ENCODE peak calls at places on chromosomes 7 and 10, in four cellular contexts. M is lung, W is testis, E is WTC11. F is an unnamed sample.
A peak's percentile ranks its signal among the peaks of the same experiment; 100 is the strongest.

GRCh38 chr7:114539575-114539974 is 125.0 kb downstream of the FOXP2 start:
- DNase-seq in M (no peak), W (peak; percentile 29), E (no peak), F (no peak)

GRCh38 chr7:42071372-42072261 is 165.4 kb downstream of the GLI3 start:
- DNase-seq in M (no peak), W (no peak), E (no peak), F (no peak)

GRCh38 chr7:155182406-155182970 is 112.4 kb downstream of the HTR5A start:
- DNase-seq in M (no peak), W (no peak), E (no peak), F (peak; percentile 70)

GRCh38 chr7:131235489-131236317 is 92.0 kb upstream of the MKLN1 start:
- DNase-seq in M (peak; percentile 31), W (no peak), E (no peak), F (peak; percentile 44)

GRCh38 chr10:22712959-22713852 is 1.2 kb downstream of the PIP4K2A start:
- DNase-seq in M (no peak), W (peak; percentile 29), E (peak; percentile 28), F (no peak)

GRCh38 chr7:51702673-51703072 is 386.1 kb upstream of the COBL start:
- DNase-seq in M (no peak), W (no peak), E (no peak), F (no peak)

GRCh38 chr10:21184216-21184615 is 287.1 kb upstream of the NEBL start:
- DNase-seq in M (no peak), W (no peak), E (no peak), F (no peak)

GRCh38 chr7:158695726-158696452 is 8.7 kb downstream of the NCAPG2 start:
- DNase-seq in M (peak; percentile 55), W (peak; percentile 79), E (no peak), F (no peak)

GRCh38 chr7:134750083-134751062 is 29.1 kb upstream of the CALD1 start:
- DNase-seq in M (peak; percentile 63), W (peak; percentile 78), E (peak; percentile 82), F (no peak)

GRCh38 chr10:128476845-128477244 is 350.6 kb upstream of the MKI67 start:
- DNase-seq in M (no peak), W (no peak), E (no peak), F (no peak)

GRCh38 chr10:103448751-103449150 is 3.4 kb downstream of the CALHM2 start:
- DNase-seq in M (no peak), W (peak; percentile 68), E (no peak), F (no peak)

DNA sequence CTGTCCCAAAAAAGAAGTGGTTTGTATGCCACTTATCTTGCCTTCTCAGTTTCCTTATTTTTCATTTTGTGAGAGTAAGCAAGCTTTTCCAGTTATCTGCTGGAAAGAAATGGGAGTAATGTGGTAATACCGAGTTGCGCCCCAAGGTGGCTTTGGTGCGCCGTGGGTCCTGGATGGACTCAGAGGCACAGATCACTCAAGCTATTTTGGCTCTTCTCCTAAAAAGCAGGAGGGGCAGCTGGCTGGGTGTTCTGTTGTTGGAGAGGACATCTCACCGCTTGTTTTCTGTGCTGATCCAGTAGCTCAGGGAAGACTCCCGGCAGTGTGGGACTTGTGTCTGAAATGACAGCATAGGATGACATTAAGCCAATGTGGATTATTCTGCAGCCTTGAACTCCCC is 16.4 kb downstream of the PRKRIP1 start:
- DNase-seq in M (no peak), W (peak; percentile 35), E (peak; percentile 66), F (no peak)
- TF ChIP-seq CTCF in M (peak; percentile 5), W (no peak), E (peak; percentile 45), F (peak; percentile 41)

GRCh38 chr10:18214692-18215563 is 74.7 kb downstream of the CACNB2 start:
- DNase-seq in M (no peak), W (peak; percentile 72), E (peak; percentile 61), F (no peak)
- TF ChIP-seq CTCF in M (peak; percentile 26), W (peak; percentile 63), E (peak; percentile 53), F (peak; percentile 88)

GRCh38 chr10:118102116-118102515 is 55.4 kb upstream of the RAB11FIP2 start:
- DNase-seq in M (no peak), W (no peak), E (no peak), F (no peak)

GRCh38 chr10:118107040-118107439 is 60.3 kb upstream of the RAB11FIP2 start:
- DNase-seq in M (no peak), W (no peak), E (no peak), F (no peak)

GRCh38 chr10:118108194-118109026 is 61.7 kb upstream of the RAB11FIP2 start:
- DNase-seq in M (no peak), W (no peak), E (no peak), F (no peak)

GRCh38 chr10:118107541-118107940 is 60.8 kb upstream of the RAB11FIP2 start:
- DNase-seq in M (no peak), W (no peak), E (no peak), F (no peak)

GRCh38 chr10:118106426-118106825 is 59.7 kb upstream of the RAB11FIP2 start:
- DNase-seq in M (no peak), W (peak; percentile 28), E (peak; percentile 19), F (no peak)
- TF ChIP-seq CTCF in M (peak; percentile 9), W (no peak), E (peak; percentile 27), F (peak; percentile 54)

DNA sequence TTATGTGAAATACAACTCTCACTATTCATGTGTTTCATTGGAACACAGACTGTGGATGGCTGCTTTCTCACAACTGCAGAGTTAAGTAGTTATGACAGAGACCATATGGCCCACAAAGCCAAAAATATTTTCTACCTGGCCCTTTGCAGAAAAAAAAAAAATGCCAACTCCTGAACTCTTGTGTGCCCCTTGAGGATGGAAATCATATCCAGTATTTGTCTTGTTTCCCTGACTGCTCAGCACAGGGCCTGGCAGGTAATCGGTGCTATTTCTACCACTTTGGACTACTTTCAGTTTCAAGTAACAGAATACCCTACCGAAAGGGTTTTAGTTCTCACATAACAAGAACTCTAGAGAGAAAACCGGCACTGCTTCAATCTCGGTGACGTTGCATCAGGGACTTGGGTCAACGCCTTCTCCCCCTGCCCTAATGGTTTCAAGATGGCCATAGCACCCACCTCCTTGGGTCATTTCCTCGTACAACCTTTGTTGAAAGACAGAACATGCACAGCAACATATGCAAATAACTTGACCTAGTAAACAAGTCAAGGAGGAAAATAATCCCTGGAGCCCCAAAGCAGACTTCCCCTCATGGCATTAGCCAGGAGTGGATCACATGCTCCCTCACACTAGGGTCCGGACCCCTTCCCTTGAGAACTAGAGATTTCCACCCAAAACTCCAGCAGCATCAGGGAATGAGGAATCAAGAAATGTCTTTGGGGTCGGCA is 11.8 kb upstream of the GPNMB start:
- DNase-seq in M (no peak), W (no peak), E (no peak), F (no peak)
- TF ChIP-seq CTCF in M (no peak), W (no peak), E (no peak), F (no peak)

GRCh38 chr7:123352957-123353356 is 153.2 kb upstream of the SLC13A1 start:
- DNase-seq in M (no peak), W (no peak), E (no peak), F (no peak)

GRCh38 chr7:123352226-123352550 is 152.4 kb upstream of the SLC13A1 start:
- DNase-seq in M (no peak), W (no peak), E (no peak), F (no peak)

GRCh38 chr7:123351027-123351426 is 151.3 kb upstream of the SLC13A1 start:
- DNase-seq in M (no peak), W (no peak), E (no peak), F (no peak)

GRCh38 chr7:123351506-123352225 is 151.9 kb upstream of the SLC13A1 start:
- DNase-seq in M (no peak), W (no peak), E (no peak), F (no peak)

GRCh38 chr7:123355576-123356195 is 155.9 kb upstream of the SLC13A1 start:
- DNase-seq in M (no peak), W (no peak), E (no peak), F (no peak)
- TF ChIP-seq CTCF in M (no peak), W (no peak), E (no peak), F (peak; percentile 8)

GRCh38 chr10:119178371-119179119 is at the start of gene PRDX3:
- DNase-seq in M (peak; percentile 92), W (peak; percentile 95), E (peak; percentile 95), F (peak; percentile 98)
- TF ChIP-seq CTCF in M (no peak), W (no peak), E (no peak), F (peak; percentile 31)

DNA sequence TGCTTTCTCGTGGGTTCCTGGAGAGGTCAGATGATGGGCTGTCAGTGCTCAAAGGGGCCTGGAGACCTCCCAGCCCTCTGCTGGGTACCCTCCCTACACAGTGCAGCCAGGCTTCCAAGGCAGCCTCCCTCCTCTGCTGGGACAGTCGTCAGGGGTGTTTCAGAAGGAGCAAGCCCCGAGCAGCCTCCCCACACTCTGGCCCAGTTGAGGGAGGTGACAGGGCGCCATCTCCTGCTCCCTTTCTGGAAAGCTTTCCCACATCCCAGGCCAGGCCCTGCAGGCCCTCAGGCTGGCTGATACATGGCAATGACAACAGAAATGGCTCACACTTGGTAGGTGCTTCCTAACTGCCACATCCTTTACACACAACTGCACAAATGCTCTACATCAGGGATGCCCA is 32.1 kb downstream of the KCNMA1 start:
- DNase-seq in M (no peak), W (no peak), E (peak; percentile 55), F (no peak)
- TF ChIP-seq CTCF in M (no peak), W (no peak), E (no peak), F (peak; percentile 38)